ENCODE peak calls at places on chromosomes 1 and 21, in ten cellular contexts. One of them, this sample, is unnamed.

GRCh38 chr1:143698016-143698415 is 273.8 kb downstream of the FAM72C start:
- DNase-seq in sigmoid colon: no peak
- DNase-seq in breast epithelium: no peak
- DNase-seq in esophagus squamous epithelium: no peak
- DNase-seq in A549: peak
- DNase-seq in testis: peak
- DNase-seq in K562: peak
- DNase-seq in adrenal gland: peak
- DNase-seq in body of pancreas: peak
- DNase-seq in ovary: no peak
- DNase-seq in this sample: peak

GRCh38 chr1:100353073-100353801 is 931 bp downstream of the CDC14A start:
- DNase-seq in testis: peak
- DNase-seq in body of pancreas: no peak
- DNase-seq in breast epithelium: peak
- DNase-seq in ovary: no peak
- DNase-seq in A549: no peak
- DNase-seq in esophagus squamous epithelium: peak
- DNase-seq in sigmoid colon: no peak
- DNase-seq in K562: peak
- DNase-seq in adrenal gland: peak
- DNase-seq in this sample: peak

GRCh38 chr1:245173446-245174178 is 18.8 kb downstream of the KIF26B start:
- DNase-seq in esophagus squamous epithelium: no peak
- DNase-seq in K562: no peak
- DNase-seq in sigmoid colon: peak
- DNase-seq in adrenal gland: no peak
- DNase-seq in breast epithelium: no peak
- DNase-seq in A549: no peak
- DNase-seq in ovary: no peak
- DNase-seq in testis: no peak
- DNase-seq in body of pancreas: peak
- DNase-seq in this sample: no peak

GRCh38 chr1:212782422-212783154 is 9.0 kb downstream of the NSL1 start:
- DNase-seq in esophagus squamous epithelium: no peak
- DNase-seq in adrenal gland: no peak
- DNase-seq in breast epithelium: no peak
- DNase-seq in ovary: no peak
- DNase-seq in A549: peak
- DNase-seq in sigmoid colon: no peak
- DNase-seq in testis: no peak
- DNase-seq in K562: no peak
- DNase-seq in body of pancreas: no peak
- DNase-seq in this sample: no peak

GRCh38 chr1:84619383-84620093 is 45.3 kb upstream of the CTBS start:
- DNase-seq in adrenal gland: peak
- DNase-seq in ovary: no peak
- DNase-seq in esophagus squamous epithelium: no peak
- DNase-seq in body of pancreas: peak
- DNase-seq in sigmoid colon: no peak
- DNase-seq in testis: no peak
- DNase-seq in A549: peak
- DNase-seq in breast epithelium: no peak
- DNase-seq in K562: no peak
- DNase-seq in this sample: no peak

GRCh38 chr1:243732627-243733026 is 117.4 kb downstream of the AKT3 start:
- DNase-seq in body of pancreas: no peak
- DNase-seq in breast epithelium: no peak
- DNase-seq in adrenal gland: no peak
- DNase-seq in ovary: no peak
- DNase-seq in K562: no peak
- DNase-seq in sigmoid colon: no peak
- DNase-seq in A549: no peak
- DNase-seq in testis: no peak
- DNase-seq in esophagus squamous epithelium: no peak
- DNase-seq in this sample: no peak

GRCh38 chr1:111197598-111198289 is 2.7 kb downstream of the DENND2D start:
- DNase-seq in A549: peak
- DNase-seq in ovary: no peak
- DNase-seq in K562: peak
- DNase-seq in esophagus squamous epithelium: no peak
- DNase-seq in testis: no peak
- DNase-seq in breast epithelium: no peak
- DNase-seq in body of pancreas: no peak
- DNase-seq in sigmoid colon: no peak
- DNase-seq in adrenal gland: no peak
- DNase-seq in this sample: no peak

GRCh38 chr1:118998171-118998570 is 10.0 kb upstream of the TBX15 start:
- DNase-seq in A549: no peak
- DNase-seq in breast epithelium: no peak
- DNase-seq in body of pancreas: no peak
- DNase-seq in testis: no peak
- DNase-seq in ovary: no peak
- DNase-seq in esophagus squamous epithelium: no peak
- DNase-seq in adrenal gland: no peak
- DNase-seq in K562: no peak
- DNase-seq in sigmoid colon: no peak
- DNase-seq in this sample: no peak

GRCh38 chr21:21971384-21971783 is 973.2 kb downstream of the NCAM2 start:
- DNase-seq in testis: peak
- DNase-seq in body of pancreas: no peak
- DNase-seq in adrenal gland: no peak
- DNase-seq in K562: no peak
- DNase-seq in breast epithelium: no peak
- DNase-seq in A549: no peak
- DNase-seq in sigmoid colon: no peak
- DNase-seq in ovary: no peak
- DNase-seq in esophagus squamous epithelium: no peak
- DNase-seq in this sample: no peak

GRCh38 chr1:50858761-50859160 is 101.3 kb downstream of the FAF1 start:
- DNase-seq in body of pancreas: no peak
- DNase-seq in sigmoid colon: no peak
- DNase-seq in esophagus squamous epithelium: no peak
- DNase-seq in breast epithelium: no peak
- DNase-seq in testis: no peak
- DNase-seq in adrenal gland: no peak
- DNase-seq in ovary: no peak
- DNase-seq in K562: no peak
- DNase-seq in A549: no peak
- DNase-seq in this sample: no peak

GRCh38 chr1:30353637-30354036 is 369.7 kb downstream of the MATN1 start:
- DNase-seq in esophagus squamous epithelium: no peak
- DNase-seq in sigmoid colon: no peak
- DNase-seq in A549: no peak
- DNase-seq in body of pancreas: no peak
- DNase-seq in ovary: no peak
- DNase-seq in K562: no peak
- DNase-seq in testis: no peak
- DNase-seq in breast epithelium: no peak
- DNase-seq in adrenal gland: no peak
- DNase-seq in this sample: no peak

GRCh38 chr1:221850788-221851187 is 108.9 kb upstream of the DUSP10 start:
- DNase-seq in breast epithelium: no peak
- DNase-seq in body of pancreas: no peak
- DNase-seq in esophagus squamous epithelium: no peak
- DNase-seq in ovary: no peak
- DNase-seq in sigmoid colon: no peak
- DNase-seq in adrenal gland: no peak
- DNase-seq in A549: no peak
- DNase-seq in testis: no peak
- DNase-seq in K562: no peak
- DNase-seq in this sample: no peak

GRCh38 chr21:33427051-33427450 is 23.8 kb downstream of the IFNGR2 start:
- DNase-seq in A549: no peak
- DNase-seq in breast epithelium: no peak
- DNase-seq in K562: no peak
- DNase-seq in sigmoid colon: no peak
- DNase-seq in adrenal gland: no peak
- DNase-seq in testis: no peak
- DNase-seq in esophagus squamous epithelium: no peak
- DNase-seq in ovary: no peak
- DNase-seq in body of pancreas: no peak
- DNase-seq in this sample: no peak

GRCh38 chr1:194477908-194478307 is 1291.5 kb upstream of the B3GALT2 start:
- DNase-seq in breast epithelium: no peak
- DNase-seq in body of pancreas: no peak
- DNase-seq in sigmoid colon: no peak
- DNase-seq in testis: no peak
- DNase-seq in A549: no peak
- DNase-seq in esophagus squamous epithelium: no peak
- DNase-seq in ovary: no peak
- DNase-seq in K562: no peak
- DNase-seq in adrenal gland: no peak
- DNase-seq in this sample: no peak

GRCh38 chr1:153936011-153936802 is 10.3 kb downstream of the DENND4B start:
- DNase-seq in K562: no peak
- DNase-seq in testis: no peak
- DNase-seq in esophagus squamous epithelium: no peak
- DNase-seq in adrenal gland: no peak
- DNase-seq in sigmoid colon: peak
- DNase-seq in breast epithelium: no peak
- DNase-seq in body of pancreas: no peak
- DNase-seq in A549: no peak
- DNase-seq in ovary: no peak
- DNase-seq in this sample: no peak

GRCh38 chr1:111510003-111510380 is 6.6 kb upstream of the ADORA3 start:
- DNase-seq in body of pancreas: no peak
- DNase-seq in adrenal gland: no peak
- DNase-seq in A549: no peak
- DNase-seq in breast epithelium: no peak
- DNase-seq in K562: no peak
- DNase-seq in ovary: no peak
- DNase-seq in sigmoid colon: peak
- DNase-seq in esophagus squamous epithelium: no peak
- DNase-seq in testis: peak
- DNase-seq in this sample: no peak

GRCh38 chr1:109301874-109302273 is 4.9 kb downstream of the MYBPHL start:
- DNase-seq in adrenal gland: no peak
- DNase-seq in body of pancreas: no peak
- DNase-seq in K562: no peak
- DNase-seq in ovary: no peak
- DNase-seq in esophagus squamous epithelium: no peak
- DNase-seq in breast epithelium: no peak
- DNase-seq in A549: no peak
- DNase-seq in testis: no peak
- DNase-seq in sigmoid colon: no peak
- DNase-seq in this sample: no peak
- H3K27ac ChIP-seq in adrenal gland: no peak
- H3K27ac ChIP-seq in body of pancreas: no peak
- H3K27ac ChIP-seq in K562: no peak
- H3K27ac ChIP-seq in ovary: no peak
- H3K27ac ChIP-seq in esophagus squamous epithelium: no peak
- H3K27ac ChIP-seq in breast epithelium: no peak
- H3K27ac ChIP-seq in A549: no peak
- H3K27ac ChIP-seq in testis: no peak
- H3K27ac ChIP-seq in sigmoid colon: no peak
- H3K27ac ChIP-seq in this sample: no peak

DNA sequence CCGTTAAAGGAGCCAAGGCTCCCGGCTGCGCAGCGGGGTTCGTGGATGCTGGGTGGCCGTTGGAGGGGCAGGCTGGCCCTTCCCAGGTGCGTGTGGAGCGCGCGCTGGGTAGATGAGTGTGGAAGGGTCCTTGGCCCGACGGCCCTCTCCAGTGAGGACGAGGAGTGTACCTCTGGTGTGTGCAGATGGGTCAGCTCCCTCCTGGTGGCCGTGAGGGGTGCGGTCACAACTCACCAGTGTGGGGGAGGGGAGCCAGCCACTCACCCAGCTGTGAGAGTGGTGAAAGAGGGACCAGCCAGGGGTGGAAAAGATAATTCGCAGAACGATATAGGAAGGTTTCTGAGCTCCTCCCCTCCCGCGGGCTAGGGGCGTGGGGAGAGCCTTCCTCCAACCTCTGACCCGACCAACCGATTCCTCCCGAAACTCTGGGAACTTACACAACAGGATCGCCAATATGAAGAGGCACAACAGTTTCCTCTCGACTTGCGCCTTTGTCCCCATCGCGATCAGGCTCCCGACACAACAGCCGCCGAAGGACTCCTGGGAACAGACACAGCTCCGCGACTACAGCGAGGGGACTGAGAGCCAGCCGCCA is at the start of gene F11R:
- DNase-seq in breast epithelium: peak
- DNase-seq in body of pancreas: peak
- DNase-seq in esophagus squamous epithelium: no peak
- DNase-seq in testis: peak
- DNase-seq in adrenal gland: peak
- DNase-seq in ovary: peak
- DNase-seq in K562: peak
- DNase-seq in sigmoid colon: no peak
- DNase-seq in A549: peak
- DNase-seq in this sample: peak
- TF ChIP-seq POLR2A in breast epithelium: peak
- TF ChIP-seq POLR2A in body of pancreas: peak
- TF ChIP-seq POLR2A in esophagus squamous epithelium: peak
- TF ChIP-seq POLR2A in testis: no peak
- TF ChIP-seq POLR2A in adrenal gland: no peak
- TF ChIP-seq POLR2A in ovary: no peak
- TF ChIP-seq POLR2A in K562: peak
- TF ChIP-seq POLR2A in sigmoid colon: peak
- TF ChIP-seq POLR2A in A549: no peak
- TF ChIP-seq POLR2A in this sample: no peak

GRCh38 chr21:42731264-42732032 is 78.0 kb downstream of the PDE9A start:
- DNase-seq in ovary: no peak
- DNase-seq in body of pancreas: peak
- DNase-seq in K562: no peak
- DNase-seq in sigmoid colon: peak
- DNase-seq in esophagus squamous epithelium: no peak
- DNase-seq in adrenal gland: no peak
- DNase-seq in A549: no peak
- DNase-seq in testis: no peak
- DNase-seq in breast epithelium: peak
- DNase-seq in this sample: no peak
- H3K27ac ChIP-seq in ovary: no peak
- H3K27ac ChIP-seq in body of pancreas: peak
- H3K27ac ChIP-seq in K562: no peak
- H3K27ac ChIP-seq in sigmoid colon: peak
- H3K27ac ChIP-seq in esophagus squamous epithelium: peak
- H3K27ac ChIP-seq in adrenal gland: no peak
- H3K27ac ChIP-seq in A549: no peak
- H3K27ac ChIP-seq in testis: no peak
- H3K27ac ChIP-seq in breast epithelium: peak
- H3K27ac ChIP-seq in this sample: no peak

GRCh38 chr1:25238046-25238445 is 5.7 kb upstream of the SYF2 start:
- DNase-seq in adrenal gland: no peak
- DNase-seq in ovary: no peak
- DNase-seq in K562: no peak
- DNase-seq in esophagus squamous epithelium: no peak
- DNase-seq in body of pancreas: no peak
- DNase-seq in testis: no peak
- DNase-seq in sigmoid colon: no peak
- DNase-seq in breast epithelium: no peak
- DNase-seq in A549: no peak
- DNase-seq in this sample: no peak

GRCh38 chr1:25232027-25232865 is at the start of gene SYF2:
- DNase-seq in ovary: peak
- DNase-seq in A549: peak
- DNase-seq in K562: peak
- DNase-seq in breast epithelium: peak
- DNase-seq in sigmoid colon: peak
- DNase-seq in adrenal gland: peak
- DNase-seq in body of pancreas: peak
- DNase-seq in esophagus squamous epithelium: peak
- DNase-seq in testis: peak
- DNase-seq in this sample: peak

GRCh38 chr1:25232866-25233784 is 823 bp upstream of the SYF2 start:
- DNase-seq in K562: peak
- DNase-seq in body of pancreas: peak
- DNase-seq in sigmoid colon: peak
- DNase-seq in A549: peak
- DNase-seq in testis: peak
- DNase-seq in adrenal gland: peak
- DNase-seq in breast epithelium: peak
- DNase-seq in ovary: peak
- DNase-seq in esophagus squamous epithelium: peak
- DNase-seq in this sample: peak
- TF ChIP-seq POLR2A in K562: peak
- TF ChIP-seq POLR2A in body of pancreas: no peak
- TF ChIP-seq POLR2A in sigmoid colon: no peak
- TF ChIP-seq POLR2A in A549: peak
- TF ChIP-seq POLR2A in testis: no peak
- TF ChIP-seq POLR2A in adrenal gland: peak
- TF ChIP-seq POLR2A in breast epithelium: no peak
- TF ChIP-seq POLR2A in ovary: no peak
- TF ChIP-seq POLR2A in esophagus squamous epithelium: peak
- TF ChIP-seq POLR2A in this sample: no peak

This sample was measured in stomach.